ENCODE peak calls at places on chromosomes 3 and 15, in four cellular contexts. V is BJ, N is esophagus squamous epithelium, Q is BE2C. L is an unnamed sample.

GRCh38 chr15:74525946-74526345 is 15.1 kb upstream of the ARID3B start:
- DNase-seq in V (no peak), N (no peak), Q (no peak), L (no peak)

GRCh38 chr3:17032407-17033034 is 147.8 kb downstream of the PLCL2 start:
- DNase-seq in V (no peak), N (no peak), Q (no peak), L (peak; percentile 7)

GRCh38 chr3:134369231-134369741 is 5.0 kb downstream of the AMOTL2 start:
- DNase-seq in V (no peak), N (no peak), Q (no peak), L (peak; percentile 51)

GRCh38 chr3:57048052-57048671 is 12.3 kb upstream of the SPATA12 start:
- DNase-seq in V (no peak), N (no peak), Q (no peak), L (no peak)

GRCh38 chr3:169478566-169479313 is 184.8 kb downstream of the MECOM start:
- DNase-seq in V (no peak), N (no peak), Q (no peak), L (no peak)

GRCh38 chr3:183283886-183284285 is 30.8 kb downstream of the B3GNT5 start:
- DNase-seq in V (no peak), N (no peak), Q (no peak), L (no peak)

GRCh38 chr3:31157893-31158620 is 263.6 kb upstream of the GADL1 start:
- DNase-seq in V (peak; percentile 37), N (no peak), Q (no peak), L (no peak)

GRCh38 chr3:116930786-116931185 is 221.2 kb downstream of the TUSC7 start:
- DNase-seq in V (no peak), N (no peak), Q (peak; percentile 59), L (no peak)

GRCh38 chr3:40847571-40847992 is 322.8 kb downstream of the ZNF621 start:
- DNase-seq in V (no peak), N (no peak), Q (no peak), L (no peak)

GRCh38 chr3:17515445-17516227 is 226.8 kb downstream of the TBC1D5 start:
- DNase-seq in V (no peak), N (no peak), Q (no peak), L (no peak)

GRCh38 chr3:42582474-42583070 is 805 bp upstream of the SEC22C start:
- DNase-seq in V (no peak), N (no peak), Q (no peak), L (no peak)

GRCh38 chr3:153284282-153284938 is 122.4 kb downstream of the RAP2B start:
- DNase-seq in V (peak; percentile 75), N (peak; percentile 12), Q (no peak), L (peak; percentile 35)

GRCh38 chr3:176349706-176350105 is 847.6 kb downstream of the TBL1XR1 start:
- DNase-seq in V (no peak), N (no peak), Q (no peak), L (no peak)

GRCh38 chr3:8324727-8325126 is 176.9 kb upstream of the LMCD1 start:
- DNase-seq in V (no peak), N (no peak), Q (peak; percentile 49), L (no peak)

GRCh38 chr3:61288446-61288845 is 37.2 kb upstream of the FHIT start:
- DNase-seq in V (no peak), N (no peak), Q (no peak), L (no peak)

GRCh38 chr15:29072444-29072843 is 186.7 kb downstream of the APBA2 start:
- DNase-seq in V (no peak), N (no peak), Q (no peak), L (no peak)

GRCh38 chr3:8237893-8238292 is 263.7 kb upstream of the LMCD1 start:
- DNase-seq in V (no peak), N (no peak), Q (no peak), L (no peak)

GRCh38 chr15:45473068-45473467 is 49.5 kb downstream of the SLC30A4 start:
- DNase-seq in V (no peak), N (no peak), Q (no peak), L (no peak)

GRCh38 chr3:49609815-49610214 is 55.5 kb downstream of the BSN start:
- DNase-seq in V (no peak), N (no peak), Q (peak; percentile 26), L (no peak)

GRCh38 chr3:98564282-98565005 is 29.0 kb downstream of the CPOX start:
- DNase-seq in V (no peak), N (no peak), Q (no peak), L (no peak)

GRCh38 chr15:37880009-37880834 is 54.2 kb upstream of the TMCO5A start:
- DNase-seq in V (no peak), N (no peak), Q (peak; percentile 43), L (no peak)

GRCh38 chr15:40114218-40114617 is 5.5 kb upstream of the BMF start:
- DNase-seq in V (no peak), N (no peak), Q (no peak), L (no peak)

GRCh38 chr15:40112789-40113188 is 4.1 kb upstream of the BMF start:
- DNase-seq in V (no peak), N (no peak), Q (no peak), L (no peak)

GRCh38 chr15:40118473-40118872 is 9.8 kb upstream of the BMF start:
- DNase-seq in V (no peak), N (no peak), Q (no peak), L (no peak)

GRCh38 chr15:40111888-40112287 is 3.2 kb upstream of the BMF start:
- DNase-seq in V (no peak), N (no peak), Q (no peak), L (no peak)

DNA sequence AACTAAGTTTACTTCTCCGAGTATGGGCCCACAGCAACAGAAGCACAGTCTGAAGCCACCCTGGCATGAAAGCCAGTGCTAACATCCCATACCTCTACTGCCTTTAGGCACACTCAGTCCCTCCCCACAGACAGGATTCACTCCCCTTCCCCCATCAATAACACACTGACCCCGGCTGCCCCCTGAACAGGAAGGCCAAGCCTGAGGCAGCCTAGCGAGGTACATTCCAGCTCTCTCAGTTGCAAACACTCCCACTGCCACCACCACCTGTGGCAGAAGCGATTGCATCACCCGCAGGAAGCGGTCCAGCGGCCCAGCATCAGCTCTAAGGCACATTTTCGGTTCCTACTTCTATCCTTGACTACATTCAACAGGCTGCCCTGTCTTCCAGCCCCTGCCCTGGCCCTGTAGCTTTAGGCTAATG is 7.0 kb upstream of the BMF start:
- DNase-seq in V (no peak), N (no peak), Q (no peak), L (no peak)
- TF ChIP-seq CTCF in V (no peak), N (no peak), Q (no peak), L (no peak)

GRCh38 chr3:63231556-63231955 is 46.6 kb upstream of the SYNPR start:
- DNase-seq in V (no peak), N (no peak), Q (no peak), L (no peak)

GRCh38 chr3:63230146-63230545 is 48.0 kb upstream of the SYNPR start:
- DNase-seq in V (no peak), N (no peak), Q (no peak), L (no peak)

GRCh38 chr3:63228677-63229076 is 49.4 kb upstream of the SYNPR start:
- DNase-seq in V (no peak), N (no peak), Q (peak; percentile 53), L (no peak)

GRCh38 chr3:63232764-63233396 is 45.2 kb upstream of the SYNPR start:
- DNase-seq in V (no peak), N (no peak), Q (no peak), L (no peak)

DNA sequence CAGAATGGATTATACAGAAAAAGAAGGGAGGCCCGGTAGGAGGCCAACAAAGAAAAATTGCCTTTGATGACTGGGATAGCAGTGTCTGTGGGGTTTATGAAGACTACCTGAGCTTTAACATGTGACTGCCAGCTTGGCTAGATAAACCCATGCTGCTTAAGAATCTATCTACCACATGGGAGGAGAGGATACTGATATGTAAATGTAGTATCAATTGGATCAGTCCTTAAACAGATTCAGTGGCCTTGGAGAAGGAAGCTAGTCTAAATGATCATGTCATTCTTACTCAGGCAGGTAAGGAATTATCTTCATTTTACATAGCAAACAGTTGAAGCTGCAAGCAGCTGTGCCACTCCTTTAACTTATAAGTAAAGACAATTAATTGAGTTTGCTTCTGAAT is 50.0 kb upstream of the SYNPR start:
- DNase-seq in V (no peak), N (no peak), Q (no peak), L (no peak)
- H3K4me3 ChIP-seq in V (no peak overlapping the region), N (no peak overlapping the region), Q (no peak overlapping the region), L (no peak overlapping the region)

DNA sequence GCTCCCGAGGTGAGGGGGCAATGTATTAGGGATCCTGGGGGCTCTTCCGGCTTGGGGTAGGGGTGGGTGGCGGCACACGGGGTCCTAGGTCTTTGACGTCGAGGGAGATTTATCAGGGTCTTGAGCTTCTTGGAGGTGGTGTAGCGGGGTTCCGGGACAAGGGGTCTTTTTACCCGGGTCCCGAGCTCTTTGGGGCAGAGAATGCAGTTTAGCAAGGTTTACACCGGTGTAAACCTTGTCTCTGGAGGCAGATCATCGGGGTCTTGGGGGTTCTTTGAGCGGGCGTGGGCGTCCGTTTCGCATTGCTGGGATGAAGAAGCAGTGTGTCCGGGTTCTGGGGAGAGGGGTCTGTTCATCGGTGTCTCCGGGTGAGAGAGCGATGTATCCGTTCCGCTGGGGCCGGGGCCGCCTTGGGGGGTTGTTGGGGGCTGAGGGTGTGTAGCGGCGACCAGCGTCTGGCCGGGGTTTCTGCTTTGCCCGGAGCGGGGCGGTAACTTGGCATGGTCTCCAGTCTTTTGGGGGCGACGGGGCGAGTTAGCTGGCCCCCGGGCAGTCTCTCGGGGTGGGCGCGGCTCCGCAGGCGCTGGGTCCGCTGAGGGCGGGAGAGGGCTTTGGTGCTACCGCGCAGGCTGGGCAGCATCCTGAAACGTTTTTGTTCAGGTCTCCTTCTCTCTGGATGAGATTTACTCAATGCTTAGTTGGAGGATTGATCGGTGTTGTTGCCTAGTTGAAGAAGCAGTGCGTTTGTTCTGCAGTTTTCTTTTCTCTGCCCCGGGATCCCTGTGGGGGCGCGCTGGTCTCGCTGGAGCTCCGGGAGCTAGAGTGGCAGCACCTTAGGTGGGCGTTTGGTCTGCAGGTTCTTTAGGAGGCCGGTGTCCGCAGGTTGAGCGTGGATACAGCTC is 792 bp downstream of the GLCE start:
- DNase-seq in V (no peak), N (no peak), Q (peak; percentile 57), L (no peak)
- TF ChIP-seq CTCF in V (peak; percentile 51), N (no peak), Q (peak; percentile 43), L (peak; percentile 42)

GRCh38 chr3:195587406-195587805 is 3.7 kb upstream of the APOD start:
- DNase-seq in V (no peak), N (no peak), Q (no peak), L (no peak)

GRCh38 chr3:195587824-195588223 is 4.1 kb upstream of the APOD start:
- DNase-seq in V (no peak), N (no peak), Q (no peak), L (no peak)

GRCh38 chr3:195582947-195583346 is 793 bp downstream of the APOD start:
- DNase-seq in V (no peak), N (no peak), Q (no peak), L (no peak)

GRCh38 chr3:195583831-195584542 is at the start of gene APOD:
- DNase-seq in V (no peak), N (no peak), Q (no peak), L (no peak)

DNA sequence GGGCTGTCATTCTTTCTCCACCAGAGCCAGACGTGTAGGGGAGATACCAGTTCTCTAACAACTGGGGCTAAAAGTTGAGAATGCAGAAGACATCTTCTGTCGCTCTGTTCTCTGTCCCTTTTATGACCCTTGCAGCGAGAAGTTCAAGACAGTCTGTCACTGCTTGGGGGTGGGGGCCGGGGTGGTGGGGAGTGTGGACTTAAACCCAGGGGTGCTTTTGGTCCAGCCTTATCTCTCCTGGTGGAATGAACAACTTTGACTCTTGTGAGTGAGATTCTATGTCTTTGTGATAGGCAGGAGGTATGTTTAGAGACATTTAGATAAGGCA is 767 bp upstream of the APOD start:
- DNase-seq in V (no peak), N (no peak), Q (no peak), L (no peak)
- H3K4me3 ChIP-seq in V (no peak overlapping the region), N (no peak overlapping the region), Q (no peak overlapping the region), L (no peak overlapping the region)